ENCODE peak calls at places on chromosomes 13 and 19, in five cellular contexts. Y is ovary, I is adrenal gland, X is tibial artery, V is psoas muscle. B is an unnamed sample.
A peak's percentile ranks its signal among the peaks of the same experiment; 100 is the strongest.

GRCh38 chr13:20997301-20998061 is 63.9 kb downstream of the LATS2 start:
- DNase-seq in Y (no peak), I (no peak), X (no peak), V (no peak), B (peak; percentile 93)

GRCh38 chr13:77222000-77222690 is 104.7 kb downstream of the MYCBP2 start:
- DNase-seq in Y (no peak), I (no peak), X (no peak), V (no peak), B (no peak)

GRCh38 chr19:17625980-17626379 is 62.2 kb downstream of the UNC13A start:
- DNase-seq in Y (no peak), I (no peak), X (no peak), V (no peak), B (no peak)

GRCh38 chr13:26048745-26049144 is 3.1 kb downstream of the SHISA2 start:
- DNase-seq in Y (no peak), I (no peak), X (no peak), V (no peak), B (no peak)

GRCh38 chr19:27742041-27742440 is 1470.9 kb downstream of the UQCRFS1 start:
- DNase-seq in Y (no peak), I (no peak), X (no peak), V (no peak), B (no peak)

GRCh38 chr19:10896851-10897526 is 25.6 kb downstream of the CARM1 start:
- DNase-seq in Y (no peak), I (no peak), X (no peak), V (no peak), B (no peak)

GRCh38 chr19:16442386-16443276 is 29.1 kb downstream of the EPS15L1 start:
- DNase-seq in Y (no peak), I (peak; percentile 44), X (no peak), V (no peak), B (no peak)

GRCh38 chr13:36088001-36088400 is 43.2 kb downstream of the DCLK1 start:
- DNase-seq in Y (no peak), I (no peak), X (no peak), V (no peak), B (peak; percentile 14)

GRCh38 chr19:7326105-7326877 is 22.4 kb upstream of the ARHGEF18 start:
- DNase-seq in Y (no peak), I (no peak), X (peak; percentile 32), V (no peak), B (peak; percentile 4)

GRCh38 chr13:44221657-44222056 is 152.0 kb upstream of the SERP2 start:
- DNase-seq in Y (no peak), I (no peak), X (no peak), V (no peak), B (no peak)

GRCh38 chr19:35937345-35938281 is 1.4 kb downstream of the LRFN3 start:
- DNase-seq in Y (no peak), I (no peak), X (no peak), V (no peak), B (no peak)

GRCh38 chr19:3049089-3049488 is 13.2 kb downstream of the TLE5 start:
- DNase-seq in Y (no peak), I (no peak), X (no peak), V (no peak), B (no peak)

GRCh38 chr19:3047307-3048189 is 14.7 kb downstream of the TLE5 start:
- DNase-seq in Y (peak; percentile 91), I (peak; percentile 96), X (peak; percentile 92), V (peak; percentile 78), B (peak; percentile 69)

GRCh38 chr19:3045885-3046603 is 16.3 kb downstream of the TLE5 start:
- DNase-seq in Y (no peak), I (no peak), X (no peak), V (no peak), B (no peak)

GRCh38 chr19:3046621-3047306 is 15.5 kb downstream of the TLE5 start:
- DNase-seq in Y (peak; percentile 83), I (peak; percentile 50), X (no peak), V (no peak), B (no peak)

GRCh38 chr19:3048190-3048533 is 14.1 kb downstream of the TLE5 start:
- DNase-seq in Y (no peak), I (no peak), X (no peak), V (no peak), B (no peak)
- H3K4me3 ChIP-seq in Y (peak overlapping the region; percentile 35), I (peak overlapping the region; percentile 64), X (no peak overlapping the region), V (peak overlapping the region; percentile 56), B (no peak overlapping the region)

GRCh38 chr13:84571264-84571663 is 689.0 kb upstream of the SLITRK1 start:
- DNase-seq in Y (no peak), I (no peak), X (no peak), V (no peak), B (no peak)
- TF ChIP-seq CTCF in Y (no peak), I (no peak), X (no peak), V (no peak), B (no peak)

DNA sequence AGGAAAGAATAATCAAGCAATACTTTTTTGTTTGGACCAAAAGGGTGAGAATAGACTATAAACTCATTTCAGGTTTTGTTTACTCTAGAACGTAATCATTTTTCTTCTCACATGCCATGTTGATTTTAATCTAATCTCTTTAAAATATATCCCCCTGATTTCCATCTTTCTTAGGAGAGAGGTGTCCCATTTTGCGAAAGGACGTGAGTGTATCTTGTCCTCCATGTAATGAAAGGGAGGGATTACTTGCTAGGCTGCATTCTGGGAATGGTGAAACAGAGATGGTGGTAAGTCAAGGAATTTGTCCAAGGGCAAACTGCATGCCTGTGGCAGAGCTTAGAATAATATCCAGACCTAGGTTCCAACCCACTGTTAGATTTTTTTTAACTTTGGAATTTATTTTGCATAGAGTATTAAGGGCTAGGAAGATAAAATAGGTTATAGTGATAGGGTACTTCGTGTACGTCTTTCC is 1.8 kb upstream of the ANKRD10 start:
- DNase-seq in Y (no peak), I (no peak), X (no peak), V (no peak), B (peak; percentile 79)
- H3K4me3 ChIP-seq in Y (no peak overlapping the region), I (no peak overlapping the region), X (peak overlapping the region; percentile 81), V (peak overlapping the region; percentile 89), B (no peak overlapping the region)

GRCh38 chr13:43200736-43201135 is 177.3 kb downstream of the DNAJC15 start:
- DNase-seq in Y (no peak), I (no peak), X (no peak), V (no peak), B (no peak)
- TF ChIP-seq CTCF in Y (no peak), I (no peak), X (no peak), V (no peak), B (no peak)

GRCh38 chr19:58514564-58515020 is 2.8 kb upstream of the SLC27A5 start:
- DNase-seq in Y (no peak), I (no peak), X (no peak), V (no peak), B (no peak)
- H3K4me3 ChIP-seq in Y (no peak overlapping the region), I (peak overlapping the region; percentile 58), X (peak overlapping the region; percentile 45), V (peak overlapping the region; percentile 63), B (peak overlapping the region; percentile 37)

GRCh38 chr13:40665754-40666057 is 735 bp downstream of the FOXO1 start:
- DNase-seq in Y (no peak), I (no peak), X (no peak), V (no peak), B (no peak)

GRCh38 chr13:40666905-40667621 is 622 bp upstream of the FOXO1 start:
- DNase-seq in Y (peak; percentile 55), I (peak; percentile 80), X (peak; percentile 75), V (peak; percentile 54), B (no peak)

GRCh38 chr13:40665061-40665753 is 1.2 kb downstream of the FOXO1 start:
- DNase-seq in Y (peak; percentile 39), I (peak; percentile 61), X (peak; percentile 73), V (peak; percentile 37), B (peak; percentile 12)

GRCh38 chr13:40667622-40667978 is 1.2 kb upstream of the FOXO1 start:
- DNase-seq in Y (peak; percentile 47), I (no peak), X (peak; percentile 71), V (no peak), B (no peak)

GRCh38 chr13:40666058-40666904 is at the start of gene FOXO1:
- DNase-seq in Y (peak; percentile 91), I (peak; percentile 91), X (peak; percentile 95), V (peak; percentile 94), B (peak; percentile 85)
- TF ChIP-seq CTCF in Y (no peak), I (no peak), X (no peak), V (peak; percentile 4), B (no peak)

GRCh38 chr13:40590112-40590862 is 76.2 kb downstream of the FOXO1 start:
- DNase-seq in Y (no peak), I (no peak), X (no peak), V (no peak), B (no peak)
- H3K4me3 ChIP-seq in Y (no peak overlapping the region), I (no peak overlapping the region), X (no peak overlapping the region), V (peak overlapping the region; percentile 40), B (no peak overlapping the region)

GRCh38 chr19:13029301-13029880 is 34.1 kb downstream of the NFIX start:
- DNase-seq in Y (no peak), I (no peak), X (no peak), V (no peak), B (no peak)

GRCh38 chr19:13031917-13032623 is 36.8 kb downstream of the NFIX start:
- DNase-seq in Y (no peak), I (no peak), X (no peak), V (peak; percentile 60), B (peak; percentile 43)

GRCh38 chr19:13028027-13028426 is 32.8 kb downstream of the NFIX start:
- DNase-seq in Y (no peak), I (no peak), X (no peak), V (no peak), B (no peak)

GRCh38 chr19:13027557-13027956 is 32.3 kb downstream of the NFIX start:
- DNase-seq in Y (no peak), I (no peak), X (no peak), V (no peak), B (no peak)

DNA sequence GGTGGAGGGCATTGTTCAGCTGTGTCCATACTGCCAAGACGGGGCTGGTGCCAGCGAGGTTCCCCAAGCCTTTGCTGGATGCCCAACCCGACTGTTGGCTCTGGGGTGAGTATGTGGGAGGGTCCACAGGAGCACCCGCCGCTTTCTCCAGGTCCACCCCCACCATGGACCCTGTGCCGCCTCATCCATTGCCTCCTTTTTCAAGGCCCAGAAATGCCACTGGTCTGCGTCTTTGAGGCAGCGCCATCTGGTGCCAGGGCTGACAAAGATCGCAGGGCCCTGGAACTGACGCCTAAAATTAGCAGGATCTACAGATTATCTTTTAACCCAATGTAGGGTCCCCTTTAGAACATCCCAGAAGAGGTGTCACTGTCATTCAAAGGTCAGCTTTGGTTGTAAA is 34.6 kb downstream of the NFIX start:
- DNase-seq in Y (no peak), I (no peak), X (peak; percentile 73), V (peak; percentile 53), B (no peak)
- TF ChIP-seq CTCF in Y (no peak), I (no peak), X (peak; percentile 39), V (peak; percentile 63), B (peak; percentile 60)

GRCh38 chr19:1567848-1568227 is 287 bp downstream of the MEX3D start:
- DNase-seq in Y (no peak), I (no peak), X (no peak), V (no peak), B (no peak)
- H3K4me3 ChIP-seq in Y (peak overlapping the region; percentile 72), I (peak overlapping the region; percentile 88), X (peak overlapping the region; percentile 81), V (no peak overlapping the region), B (peak overlapping the region; percentile 62)

GRCh38 chr19:4531562-4532165 is 3.4 kb downstream of the PLIN5 start:
- DNase-seq in Y (peak; percentile 59), I (peak; percentile 71), X (no peak), V (peak; percentile 34), B (no peak)
- TF ChIP-seq CTCF in Y (no peak), I (no peak), X (no peak), V (no peak), B (no peak)

B was measured in astrocyte of the spinal cord.